ENCODE peak calls at places on chromosome 1, in eight cellular contexts. One of them, this sample, is unnamed.

GRCh38 chr1:180786633-180787032 is 126.1 kb upstream of the KIAA1614 start:
- DNase-seq in fibroblast of pulmonary artery: no peak
- DNase-seq in HFFc6: no peak
- DNase-seq in T-helper 9 cell: no peak
- DNase-seq in IMR-90: no peak
- DNase-seq in RPMI8226: no peak
- DNase-seq in COR-L47: no peak
- DNase-seq in ACHN: no peak
- DNase-seq in this sample: no peak

GRCh38 chr1:183600136-183600535 is 9.9 kb upstream of the NCF2 start:
- DNase-seq in fibroblast of pulmonary artery: peak
- DNase-seq in HFFc6: peak
- DNase-seq in T-helper 9 cell: no peak
- DNase-seq in IMR-90: peak
- DNase-seq in RPMI8226: no peak
- DNase-seq in COR-L47: no peak
- DNase-seq in ACHN: no peak
- DNase-seq in this sample: no peak

GRCh38 chr1:62175568-62176179 is 19.0 kb upstream of the L1TD1 start:
- DNase-seq in fibroblast of pulmonary artery: peak
- DNase-seq in HFFc6: peak
- DNase-seq in T-helper 9 cell: peak
- DNase-seq in IMR-90: peak
- DNase-seq in RPMI8226: peak
- DNase-seq in COR-L47: peak
- DNase-seq in ACHN: peak
- DNase-seq in this sample: no peak

GRCh38 chr1:17719874-17720273 is 35.3 kb upstream of the ACTL8 start:
- DNase-seq in fibroblast of pulmonary artery: peak
- DNase-seq in HFFc6: peak
- DNase-seq in T-helper 9 cell: no peak
- DNase-seq in IMR-90: peak
- DNase-seq in RPMI8226: no peak
- DNase-seq in COR-L47: no peak
- DNase-seq in ACHN: no peak
- DNase-seq in this sample: no peak

GRCh38 chr1:172929006-172929405 is 121.7 kb downstream of the TNFSF18 start:
- DNase-seq in fibroblast of pulmonary artery: peak
- DNase-seq in HFFc6: peak
- DNase-seq in T-helper 9 cell: no peak
- DNase-seq in IMR-90: peak
- DNase-seq in RPMI8226: no peak
- DNase-seq in COR-L47: no peak
- DNase-seq in ACHN: no peak
- DNase-seq in this sample: no peak

GRCh38 chr1:52669696-52670095 is 28.5 kb downstream of the COA7 start:
- DNase-seq in fibroblast of pulmonary artery: peak
- DNase-seq in HFFc6: peak
- DNase-seq in T-helper 9 cell: no peak
- DNase-seq in IMR-90: peak
- DNase-seq in RPMI8226: no peak
- DNase-seq in COR-L47: no peak
- DNase-seq in ACHN: no peak
- DNase-seq in this sample: no peak

GRCh38 chr1:193457676-193458075 is 271.3 kb upstream of the B3GALT2 start:
- DNase-seq in fibroblast of pulmonary artery: no peak
- DNase-seq in HFFc6: peak
- DNase-seq in T-helper 9 cell: no peak
- DNase-seq in IMR-90: peak
- DNase-seq in RPMI8226: peak
- DNase-seq in COR-L47: no peak
- DNase-seq in ACHN: no peak
- DNase-seq in this sample: no peak

GRCh38 chr1:15749399-15750291 is 7.3 kb downstream of the TMEM82 start:
- DNase-seq in fibroblast of pulmonary artery: peak
- DNase-seq in HFFc6: no peak
- DNase-seq in T-helper 9 cell: no peak
- DNase-seq in IMR-90: no peak
- DNase-seq in RPMI8226: no peak
- DNase-seq in COR-L47: no peak
- DNase-seq in ACHN: no peak
- DNase-seq in this sample: peak

GRCh38 chr1:150847499-150848060 is 28.8 kb downstream of the ARNT start:
- DNase-seq in fibroblast of pulmonary artery: no peak
- DNase-seq in HFFc6: no peak
- DNase-seq in T-helper 9 cell: no peak
- DNase-seq in IMR-90: no peak
- DNase-seq in RPMI8226: no peak
- DNase-seq in COR-L47: no peak
- DNase-seq in ACHN: no peak
- DNase-seq in this sample: no peak

GRCh38 chr1:223714849-223715709 is 2.7 kb downstream of the CAPN2 start:
- DNase-seq in fibroblast of pulmonary artery: peak
- DNase-seq in HFFc6: peak
- DNase-seq in T-helper 9 cell: no peak
- DNase-seq in IMR-90: peak
- DNase-seq in RPMI8226: no peak
- DNase-seq in COR-L47: no peak
- DNase-seq in ACHN: peak
- DNase-seq in this sample: no peak

GRCh38 chr1:109369167-109369746 is 28.5 kb downstream of the SORT1 start:
- DNase-seq in fibroblast of pulmonary artery: no peak
- DNase-seq in HFFc6: peak
- DNase-seq in T-helper 9 cell: no peak
- DNase-seq in IMR-90: peak
- DNase-seq in RPMI8226: no peak
- DNase-seq in COR-L47: no peak
- DNase-seq in ACHN: no peak
- DNase-seq in this sample: no peak

GRCh38 chr1:228018125-228018398 is 11.3 kb downstream of the WNT3A start:
- DNase-seq in fibroblast of pulmonary artery: no peak
- DNase-seq in HFFc6: no peak
- DNase-seq in T-helper 9 cell: no peak
- DNase-seq in IMR-90: no peak
- DNase-seq in RPMI8226: no peak
- DNase-seq in COR-L47: no peak
- DNase-seq in ACHN: no peak
- DNase-seq in this sample: no peak

GRCh38 chr1:196723325-196724185 is 51.1 kb upstream of the CFHR3 start:
- DNase-seq in fibroblast of pulmonary artery: no peak
- DNase-seq in HFFc6: peak
- DNase-seq in T-helper 9 cell: peak
- DNase-seq in IMR-90: peak
- DNase-seq in RPMI8226: peak
- DNase-seq in COR-L47: peak
- DNase-seq in ACHN: peak
- DNase-seq in this sample: no peak

GRCh38 chr1:37989381-37989930 is 366 bp downstream of the SF3A3 start:
- DNase-seq in fibroblast of pulmonary artery: no peak
- DNase-seq in HFFc6: no peak
- DNase-seq in T-helper 9 cell: peak
- DNase-seq in IMR-90: peak
- DNase-seq in RPMI8226: peak
- DNase-seq in COR-L47: peak
- DNase-seq in ACHN: peak
- DNase-seq in this sample: no peak

GRCh38 chr1:203520315-203520714 is 26.4 kb downstream of the OPTC start:
- DNase-seq in fibroblast of pulmonary artery: peak
- DNase-seq in HFFc6: peak
- DNase-seq in T-helper 9 cell: no peak
- DNase-seq in IMR-90: peak
- DNase-seq in RPMI8226: no peak
- DNase-seq in COR-L47: no peak
- DNase-seq in ACHN: no peak
- DNase-seq in this sample: no peak

GRCh38 chr1:58861510-58861909 is 77.7 kb upstream of the JUN start:
- DNase-seq in fibroblast of pulmonary artery: no peak
- DNase-seq in HFFc6: no peak
- DNase-seq in T-helper 9 cell: no peak
- DNase-seq in IMR-90: peak
- DNase-seq in RPMI8226: no peak
- DNase-seq in COR-L47: no peak
- DNase-seq in ACHN: no peak
- DNase-seq in this sample: no peak

GRCh38 chr1:201184734-201185453 is 5.7 kb upstream of the IGFN1 start:
- DNase-seq in fibroblast of pulmonary artery: peak
- DNase-seq in HFFc6: peak
- DNase-seq in T-helper 9 cell: no peak
- DNase-seq in IMR-90: peak
- DNase-seq in RPMI8226: peak
- DNase-seq in COR-L47: no peak
- DNase-seq in ACHN: peak
- DNase-seq in this sample: peak

GRCh38 chr1:17289756-17290155 is 18.2 kb upstream of the PADI4 start:
- DNase-seq in fibroblast of pulmonary artery: peak
- DNase-seq in HFFc6: no peak
- DNase-seq in T-helper 9 cell: no peak
- DNase-seq in IMR-90: peak
- DNase-seq in RPMI8226: no peak
- DNase-seq in COR-L47: no peak
- DNase-seq in ACHN: no peak
- DNase-seq in this sample: no peak

GRCh38 chr1:11059166-11059989 is 440 bp downstream of the SRM start:
- DNase-seq in fibroblast of pulmonary artery: no peak
- DNase-seq in HFFc6: no peak
- DNase-seq in T-helper 9 cell: no peak
- DNase-seq in IMR-90: no peak
- DNase-seq in RPMI8226: no peak
- DNase-seq in COR-L47: no peak
- DNase-seq in ACHN: peak
- DNase-seq in this sample: peak

GRCh38 chr1:2145946-2146835 is 48.4 kb downstream of the FAAP20 start:
- DNase-seq in fibroblast of pulmonary artery: no peak
- DNase-seq in HFFc6: no peak
- DNase-seq in T-helper 9 cell: no peak
- DNase-seq in IMR-90: no peak
- DNase-seq in RPMI8226: no peak
- DNase-seq in COR-L47: no peak
- DNase-seq in ACHN: no peak
- DNase-seq in this sample: no peak

GRCh38 chr1:16162163-16162822 is 6.4 kb upstream of the EPHA2 start:
- DNase-seq in fibroblast of pulmonary artery: no peak
- DNase-seq in HFFc6: no peak
- DNase-seq in T-helper 9 cell: peak
- DNase-seq in IMR-90: no peak
- DNase-seq in RPMI8226: peak
- DNase-seq in COR-L47: no peak
- DNase-seq in ACHN: no peak
- DNase-seq in this sample: no peak

GRCh38 chr1:155192346-155193274 is 15.1 kb downstream of the THBS3 start:
- DNase-seq in fibroblast of pulmonary artery: no peak
- DNase-seq in HFFc6: no peak
- DNase-seq in T-helper 9 cell: no peak
- DNase-seq in IMR-90: no peak
- DNase-seq in RPMI8226: peak
- DNase-seq in COR-L47: peak
- DNase-seq in ACHN: no peak
- DNase-seq in this sample: no peak

GRCh38 chr1:233005703-233006102 is 55.3 kb downstream of the NTPCR start:
- DNase-seq in fibroblast of pulmonary artery: peak
- DNase-seq in HFFc6: peak
- DNase-seq in T-helper 9 cell: no peak
- DNase-seq in IMR-90: peak
- DNase-seq in RPMI8226: no peak
- DNase-seq in COR-L47: no peak
- DNase-seq in ACHN: no peak
- DNase-seq in this sample: no peak

GRCh38 chr1:162854245-162854860 is 6.6 kb downstream of the CCDC190 start:
- DNase-seq in fibroblast of pulmonary artery: peak
- DNase-seq in HFFc6: peak
- DNase-seq in T-helper 9 cell: peak
- DNase-seq in IMR-90: peak
- DNase-seq in RPMI8226: peak
- DNase-seq in COR-L47: peak
- DNase-seq in ACHN: peak
- DNase-seq in this sample: peak

GRCh38 chr1:30637183-30637969 is 86.0 kb downstream of the MATN1 start:
- DNase-seq in fibroblast of pulmonary artery: no peak
- DNase-seq in HFFc6: no peak
- DNase-seq in T-helper 9 cell: no peak
- DNase-seq in IMR-90: no peak
- DNase-seq in RPMI8226: no peak
- DNase-seq in COR-L47: peak
- DNase-seq in ACHN: no peak
- DNase-seq in this sample: peak

GRCh38 chr1:41853907-41854306 is 64.8 kb downstream of the HIVEP3 start:
- DNase-seq in fibroblast of pulmonary artery: no peak
- DNase-seq in HFFc6: no peak
- DNase-seq in T-helper 9 cell: no peak
- DNase-seq in IMR-90: no peak
- DNase-seq in RPMI8226: no peak
- DNase-seq in COR-L47: no peak
- DNase-seq in ACHN: no peak
- DNase-seq in this sample: no peak

GRCh38 chr1:81729818-81730217 is 70.9 kb upstream of the ADGRL2 start:
- DNase-seq in fibroblast of pulmonary artery: no peak
- DNase-seq in HFFc6: no peak
- DNase-seq in T-helper 9 cell: no peak
- DNase-seq in IMR-90: no peak
- DNase-seq in RPMI8226: no peak
- DNase-seq in COR-L47: no peak
- DNase-seq in ACHN: no peak
- DNase-seq in this sample: no peak

GRCh38 chr1:205332015-205332791 is 10.7 kb upstream of the NUAK2 start:
- DNase-seq in fibroblast of pulmonary artery: no peak
- DNase-seq in HFFc6: no peak
- DNase-seq in T-helper 9 cell: no peak
- DNase-seq in IMR-90: no peak
- DNase-seq in RPMI8226: no peak
- DNase-seq in COR-L47: no peak
- DNase-seq in ACHN: no peak
- DNase-seq in this sample: no peak

GRCh38 chr1:235075121-235075954 is 53.3 kb downstream of the TOMM20 start:
- DNase-seq in fibroblast of pulmonary artery: peak
- DNase-seq in HFFc6: peak
- DNase-seq in T-helper 9 cell: peak
- DNase-seq in IMR-90: peak
- DNase-seq in RPMI8226: peak
- DNase-seq in COR-L47: no peak
- DNase-seq in ACHN: no peak
- DNase-seq in this sample: peak

GRCh38 chr1:151838491-151839412 is 868 bp downstream of the C2CD4D start:
- DNase-seq in fibroblast of pulmonary artery: no peak
- DNase-seq in HFFc6: no peak
- DNase-seq in T-helper 9 cell: peak
- DNase-seq in IMR-90: no peak
- DNase-seq in RPMI8226: peak
- DNase-seq in COR-L47: no peak
- DNase-seq in ACHN: no peak
- DNase-seq in this sample: no peak

GRCh38 chr1:41705798-41706197 is 212.9 kb downstream of the HIVEP3 start:
- DNase-seq in fibroblast of pulmonary artery: no peak
- DNase-seq in HFFc6: no peak
- DNase-seq in T-helper 9 cell: no peak
- DNase-seq in IMR-90: no peak
- DNase-seq in RPMI8226: no peak
- DNase-seq in COR-L47: no peak
- DNase-seq in ACHN: no peak
- DNase-seq in this sample: no peak

GRCh38 chr1:70072239-70072751 is 133.1 kb downstream of the LRRC40 start:
- DNase-seq in fibroblast of pulmonary artery: peak
- DNase-seq in HFFc6: peak
- DNase-seq in T-helper 9 cell: no peak
- DNase-seq in IMR-90: peak
- DNase-seq in RPMI8226: no peak
- DNase-seq in COR-L47: peak
- DNase-seq in ACHN: no peak
- DNase-seq in this sample: no peak

GRCh38 chr1:24683713-24684162 is 40.6 kb downstream of the SRRM1 start:
- DNase-seq in fibroblast of pulmonary artery: peak
- DNase-seq in HFFc6: peak
- DNase-seq in T-helper 9 cell: no peak
- DNase-seq in IMR-90: peak
- DNase-seq in RPMI8226: no peak
- DNase-seq in COR-L47: no peak
- DNase-seq in ACHN: peak
- DNase-seq in this sample: peak

GRCh38 chr1:56910441-56910985 is 55.3 kb downstream of the C8B start:
- DNase-seq in fibroblast of pulmonary artery: no peak
- DNase-seq in HFFc6: no peak
- DNase-seq in T-helper 9 cell: no peak
- DNase-seq in IMR-90: no peak
- DNase-seq in RPMI8226: no peak
- DNase-seq in COR-L47: no peak
- DNase-seq in ACHN: no peak
- DNase-seq in this sample: no peak